ENCODE peak calls at places on chromosomes 7 and 10, in five cellular contexts. One of them, this sample, is unnamed.

GRCh38 chr10:62732841-62733653 is 71.5 kb upstream of the ADO start:
- DNase-seq in IMR-90: peak; percentile 74
- DNase-seq in heart left ventricle: no peak
- DNase-seq in hepatocyte: no peak
- DNase-seq in A549: no peak
- DNase-seq in this sample: no peak

GRCh38 chr10:97138777-97139317 is 46.9 kb downstream of the SLIT1 start:
- DNase-seq in heart left ventricle: no peak
- DNase-seq in A549: no peak
- DNase-seq in IMR-90: no peak
- DNase-seq in hepatocyte: no peak
- DNase-seq in this sample: no peak

GRCh38 chr7:136845899-136846465 is 22.5 kb upstream of the CHRM2 start:
- DNase-seq in IMR-90: peak; percentile 29
- DNase-seq in heart left ventricle: no peak
- DNase-seq in hepatocyte: no peak
- DNase-seq in A549: no peak
- DNase-seq in this sample: no peak

GRCh38 chr7:69695998-69696657 is 97.9 kb downstream of the AUTS2 start:
- DNase-seq in IMR-90: no peak
- DNase-seq in heart left ventricle: no peak
- DNase-seq in A549: no peak
- DNase-seq in hepatocyte: no peak
- DNase-seq in this sample: no peak

GRCh38 chr10:26879744-26880143 is 19.0 kb upstream of the ABI1 start:
- DNase-seq in IMR-90: no peak
- DNase-seq in hepatocyte: no peak
- DNase-seq in heart left ventricle: no peak
- DNase-seq in A549: peak; percentile 8
- DNase-seq in this sample: peak; percentile 80

GRCh38 chr7:140121321-140121720 is 55.5 kb downstream of the KDM7A start:
- DNase-seq in IMR-90: no peak
- DNase-seq in heart left ventricle: no peak
- DNase-seq in hepatocyte: no peak
- DNase-seq in A549: no peak
- DNase-seq in this sample: no peak

GRCh38 chr10:59905735-59906416 is 480 bp downstream of the CCDC6 start:
- DNase-seq in hepatocyte: peak; percentile 24
- DNase-seq in A549: no peak
- DNase-seq in heart left ventricle: no peak
- DNase-seq in IMR-90: no peak
- DNase-seq in this sample: no peak

GRCh38 chr10:9437131-9437530 is 1382.6 kb downstream of the GATA3 start:
- DNase-seq in heart left ventricle: no peak
- DNase-seq in hepatocyte: peak; percentile 10
- DNase-seq in IMR-90: peak; percentile 1
- DNase-seq in A549: no peak
- DNase-seq in this sample: no peak

GRCh38 chr7:29255839-29256782 is 61.5 kb downstream of the CHN2 start:
- DNase-seq in IMR-90: no peak
- DNase-seq in heart left ventricle: no peak
- DNase-seq in hepatocyte: peak; percentile 29
- DNase-seq in A549: no peak
- DNase-seq in this sample: no peak

GRCh38 chr7:29243777-29244655 is 49.4 kb downstream of the CHN2 start:
- DNase-seq in heart left ventricle: no peak
- DNase-seq in IMR-90: no peak
- DNase-seq in hepatocyte: no peak
- DNase-seq in A549: no peak
- DNase-seq in this sample: no peak

GRCh38 chr10:72509951-72510350 is 115.9 kb downstream of the MICU1 start:
- DNase-seq in A549: no peak
- DNase-seq in heart left ventricle: no peak
- DNase-seq in hepatocyte: no peak
- DNase-seq in IMR-90: no peak
- DNase-seq in this sample: no peak

GRCh38 chr10:91163269-91163708 is 57.2 kb upstream of the PCGF5 start:
- DNase-seq in A549: peak; percentile 14
- DNase-seq in hepatocyte: peak; percentile 72
- DNase-seq in heart left ventricle: peak; percentile 83
- DNase-seq in IMR-90: peak; percentile 62
- DNase-seq in this sample: peak; percentile 91

GRCh38 chr7:80829527-80829926 is 89.3 kb downstream of the SEMA3C start:
- DNase-seq in IMR-90: no peak
- DNase-seq in hepatocyte: no peak
- DNase-seq in heart left ventricle: no peak
- DNase-seq in A549: no peak
- DNase-seq in this sample: no peak

GRCh38 chr10:75904499-75905283 is 473.3 kb downstream of the LRMDA start:
- DNase-seq in hepatocyte: peak; percentile 15
- DNase-seq in heart left ventricle: no peak
- DNase-seq in A549: no peak
- DNase-seq in IMR-90: no peak
- DNase-seq in this sample: no peak

GRCh38 chr10:110682348-110682747 is 38.2 kb downstream of the RBM20 start:
- DNase-seq in heart left ventricle: no peak
- DNase-seq in A549: no peak
- DNase-seq in IMR-90: no peak
- DNase-seq in hepatocyte: no peak
- DNase-seq in this sample: no peak
- H3K4me1 ChIP-seq in heart left ventricle: peaks cover 36% of the 10 kb centered on the region
- H3K4me1 ChIP-seq in A549: peaks cover 16% of the 10 kb centered on the region
- H3K4me1 ChIP-seq in IMR-90: peaks cover 13% of the 10 kb centered on the region
- H3K4me1 ChIP-seq in hepatocyte: no peaks in the 10 kb centered on the region
- H3K4me1 ChIP-seq in this sample: no peaks in the 10 kb centered on the region

GRCh38 chr10:78992333-78992732 is 76.4 kb upstream of the ZMIZ1 start:
- DNase-seq in IMR-90: no peak
- DNase-seq in hepatocyte: no peak
- DNase-seq in heart left ventricle: no peak
- DNase-seq in A549: no peak
- DNase-seq in this sample: no peak

GRCh38 chr10:78995977-78996355 is 72.8 kb upstream of the ZMIZ1 start:
- DNase-seq in heart left ventricle: no peak
- DNase-seq in A549: no peak
- DNase-seq in IMR-90: no peak
- DNase-seq in hepatocyte: no peak
- DNase-seq in this sample: no peak

GRCh38 chr10:78996449-78997129 is 72.2 kb upstream of the ZMIZ1 start:
- DNase-seq in hepatocyte: no peak
- DNase-seq in heart left ventricle: no peak
- DNase-seq in IMR-90: no peak
- DNase-seq in A549: no peak
- DNase-seq in this sample: no peak

GRCh38 chr10:78991187-78991586 is 77.6 kb upstream of the ZMIZ1 start:
- DNase-seq in IMR-90: peak; percentile 46
- DNase-seq in heart left ventricle: no peak
- DNase-seq in hepatocyte: no peak
- DNase-seq in A549: no peak
- DNase-seq in this sample: no peak

GRCh38 chr10:78993523-78993922 is 75.2 kb upstream of the ZMIZ1 start:
- DNase-seq in heart left ventricle: no peak
- DNase-seq in A549: no peak
- DNase-seq in hepatocyte: no peak
- DNase-seq in IMR-90: no peak
- DNase-seq in this sample: no peak
- H3K4me3 ChIP-seq in heart left ventricle: no peak overlapping the region
- H3K4me3 ChIP-seq in A549: no peak overlapping the region
- H3K4me3 ChIP-seq in hepatocyte: no peak overlapping the region
- H3K4me3 ChIP-seq in IMR-90: no peak overlapping the region
- H3K4me3 ChIP-seq in this sample: no peak overlapping the region

GRCh38 chr7:55070271-55070743 is 51.5 kb downstream of the EGFR start:
- DNase-seq in IMR-90: no peak
- DNase-seq in A549: no peak
- DNase-seq in heart left ventricle: no peak
- DNase-seq in hepatocyte: no peak
- DNase-seq in this sample: no peak

GRCh38 chr7:55071411-55072188 is 52.8 kb downstream of the EGFR start:
- DNase-seq in hepatocyte: no peak
- DNase-seq in heart left ventricle: no peak
- DNase-seq in A549: no peak
- DNase-seq in IMR-90: no peak
- DNase-seq in this sample: no peak

GRCh38 chr7:55067748-55068147 is 48.9 kb downstream of the EGFR start:
- DNase-seq in IMR-90: no peak
- DNase-seq in heart left ventricle: no peak
- DNase-seq in A549: no peak
- DNase-seq in hepatocyte: no peak
- DNase-seq in this sample: no peak

GRCh38 chr7:55070839-55071238 is 52.0 kb downstream of the EGFR start:
- DNase-seq in IMR-90: no peak
- DNase-seq in A549: no peak
- DNase-seq in hepatocyte: no peak
- DNase-seq in heart left ventricle: no peak
- DNase-seq in this sample: no peak

GRCh38 chr7:55069271-55069792 is 50.5 kb downstream of the EGFR start:
- DNase-seq in heart left ventricle: no peak
- DNase-seq in A549: no peak
- DNase-seq in hepatocyte: no peak
- DNase-seq in IMR-90: peak; percentile 41
- DNase-seq in this sample: no peak
- H3K4me1 ChIP-seq in heart left ventricle: peaks cover 49% of the 10 kb centered on the region
- H3K4me1 ChIP-seq in A549: peaks cover 93% of the 10 kb centered on the region
- H3K4me1 ChIP-seq in hepatocyte: peaks cover 60% of the 10 kb centered on the region
- H3K4me1 ChIP-seq in IMR-90: peaks cover 38% of the 10 kb centered on the region
- H3K4me1 ChIP-seq in this sample: peaks cover 31% of the 10 kb centered on the region

DNA sequence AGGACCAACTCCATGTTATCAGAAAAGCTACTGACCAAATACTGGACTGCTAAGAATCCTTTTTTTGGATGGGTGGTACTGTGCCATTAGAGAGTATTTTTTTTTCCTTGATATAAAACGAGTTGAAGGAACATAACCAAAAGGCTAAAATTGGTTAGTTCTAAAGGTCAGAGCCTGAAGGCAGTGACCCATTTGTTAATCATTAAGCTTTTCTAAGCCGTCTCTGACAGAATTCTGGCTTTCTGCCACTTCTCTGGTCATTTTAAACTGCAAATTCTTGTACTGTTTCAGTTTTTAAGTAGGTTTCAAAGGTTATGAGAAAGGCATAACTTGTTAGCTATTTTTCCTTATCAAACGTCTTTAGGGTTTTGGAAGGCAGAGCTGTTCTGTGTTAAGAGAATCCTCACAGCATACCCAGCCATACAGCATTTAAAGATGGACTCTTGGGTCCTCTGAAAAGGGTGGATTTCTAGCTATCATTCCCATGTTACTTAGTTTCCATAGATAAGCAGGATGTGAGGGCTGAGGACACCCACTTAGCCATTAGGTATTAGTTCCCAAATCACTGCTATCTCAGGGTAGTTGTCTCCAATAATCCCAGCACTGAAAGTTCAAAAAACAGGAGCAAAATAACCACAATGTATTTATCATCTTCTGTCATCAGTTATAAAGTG is 196.8 kb downstream of the RNLS start:
- DNase-seq in hepatocyte: peak; percentile 53
- DNase-seq in A549: peak; percentile 15
- DNase-seq in IMR-90: no peak
- DNase-seq in heart left ventricle: no peak
- DNase-seq in this sample: no peak
- H3K4me3 ChIP-seq in hepatocyte: peak overlapping the region; percentile 10
- H3K4me3 ChIP-seq in A549: peak overlapping the region; percentile 29
- H3K4me3 ChIP-seq in IMR-90: no peak overlapping the region
- H3K4me3 ChIP-seq in heart left ventricle: peak overlapping the region; percentile 38
- H3K4me3 ChIP-seq in this sample: no peak overlapping the region

GRCh38 chr10:103120977-103121735 is 71.9 kb downstream of the NT5C2 start:
- DNase-seq in IMR-90: peak; percentile 31
- DNase-seq in heart left ventricle: no peak
- DNase-seq in A549: no peak
- DNase-seq in hepatocyte: peak; percentile 10
- DNase-seq in this sample: no peak

GRCh38 chr10:103124420-103125096 is 68.5 kb downstream of the NT5C2 start:
- DNase-seq in hepatocyte: no peak
- DNase-seq in A549: no peak
- DNase-seq in IMR-90: no peak
- DNase-seq in heart left ventricle: no peak
- DNase-seq in this sample: no peak

GRCh38 chr10:103117247-103117646 is 75.8 kb downstream of the NT5C2 start:
- DNase-seq in hepatocyte: no peak
- DNase-seq in IMR-90: no peak
- DNase-seq in A549: no peak
- DNase-seq in heart left ventricle: no peak
- DNase-seq in this sample: no peak

GRCh38 chr10:103123282-103124033 is 69.6 kb downstream of the NT5C2 start:
- DNase-seq in hepatocyte: no peak
- DNase-seq in IMR-90: no peak
- DNase-seq in A549: no peak
- DNase-seq in heart left ventricle: no peak
- DNase-seq in this sample: no peak

DNA sequence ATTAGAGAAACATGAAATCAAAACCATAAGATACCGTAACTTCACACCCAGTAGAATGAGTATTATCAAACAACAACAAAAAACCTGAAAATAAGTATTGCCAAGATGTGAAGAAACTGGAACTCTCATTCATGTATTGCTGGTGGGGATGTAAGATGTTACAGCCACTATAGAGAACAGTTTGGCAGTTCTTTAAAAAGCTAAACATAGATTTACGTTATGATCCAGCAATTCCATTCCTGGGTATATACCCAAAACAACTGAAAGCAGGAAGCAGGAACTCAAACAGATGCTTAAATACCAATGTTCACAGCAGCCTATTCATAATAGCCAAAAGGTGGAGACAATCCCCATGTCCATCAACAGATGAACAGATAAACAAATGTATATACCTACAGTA is 72.5 kb downstream of the NT5C2 start:
- DNase-seq in A549: no peak
- DNase-seq in IMR-90: no peak
- DNase-seq in heart left ventricle: no peak
- DNase-seq in hepatocyte: no peak
- DNase-seq in this sample: no peak
- H3K4me1 ChIP-seq in A549: peaks cover 74% of the 10 kb centered on the region
- H3K4me1 ChIP-seq in IMR-90: peaks cover 6% of the 10 kb centered on the region
- H3K4me1 ChIP-seq in heart left ventricle: peaks cover 61% of the 10 kb centered on the region
- H3K4me1 ChIP-seq in hepatocyte: peaks cover 10% of the 10 kb centered on the region
- H3K4me1 ChIP-seq in this sample: peaks cover 5% of the 10 kb centered on the region

DNA sequence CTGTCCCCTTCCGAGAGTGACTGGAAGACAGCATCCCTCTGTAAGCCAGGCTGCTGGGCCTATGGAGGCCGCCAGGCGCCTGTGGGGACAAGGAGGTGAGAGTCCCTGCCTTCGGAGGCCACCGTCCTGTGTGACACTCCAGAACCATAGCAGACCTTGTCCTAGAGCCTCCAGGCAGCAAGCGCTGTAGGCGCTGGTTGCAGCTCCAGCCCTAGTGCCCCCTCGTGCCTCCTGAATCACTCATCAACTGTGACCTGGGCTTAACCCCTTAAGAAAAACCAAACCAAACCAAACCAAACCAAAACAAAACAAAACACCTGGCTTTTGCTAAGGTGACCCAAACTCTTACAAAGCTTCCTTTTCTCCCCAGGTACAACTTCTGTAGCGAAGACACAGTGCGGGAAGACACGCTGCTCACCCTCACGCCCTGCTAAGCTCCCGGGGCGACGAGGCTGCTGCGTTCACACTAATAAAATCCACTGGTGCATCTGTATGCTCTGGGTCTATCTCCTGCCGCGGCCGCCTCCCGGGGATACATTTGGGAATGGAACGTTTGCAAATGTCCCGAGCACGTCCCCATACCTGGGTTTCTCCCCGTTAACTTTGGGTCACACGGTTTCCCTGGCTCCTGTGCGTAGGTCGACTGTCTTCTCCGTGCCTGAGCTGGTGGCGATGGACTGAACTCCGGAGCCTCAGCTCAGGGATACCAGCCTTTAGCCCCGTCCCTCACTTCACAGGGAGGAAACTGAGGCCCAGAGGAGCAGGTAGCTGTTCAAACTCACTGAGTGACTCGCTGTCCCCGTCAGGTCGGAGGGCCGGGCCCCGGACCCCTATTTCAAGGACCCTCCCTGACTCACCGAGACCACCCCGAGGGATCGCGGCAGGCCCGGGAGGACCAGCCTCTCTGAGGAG is 11.8 kb upstream of the PNLIPRP2 start:
- DNase-seq in IMR-90: no peak
- DNase-seq in A549: no peak
- DNase-seq in heart left ventricle: no peak
- DNase-seq in hepatocyte: peak; percentile 21
- DNase-seq in this sample: no peak
- H3K4me3 ChIP-seq in IMR-90: no peak overlapping the region
- H3K4me3 ChIP-seq in A549: peak overlapping the region; percentile 50
- H3K4me3 ChIP-seq in heart left ventricle: peak overlapping the region; percentile 30
- H3K4me3 ChIP-seq in hepatocyte: peak overlapping the region; percentile 73
- H3K4me3 ChIP-seq in this sample: peak overlapping the region; percentile 6

This sample was measured in left lung.